ENCODE peak calls at places on chromosomes 4 and X, in four cellular contexts. One of them, this sample, is unnamed.

GRCh38 chr4:6425911-6426310 is 46.5 kb downstream of the PPP2R2C start:
- DNase-seq in K562: no peak
- DNase-seq in H1: no peak
- DNase-seq in SK-N-SH: no peak
- DNase-seq in this sample: no peak

GRCh38 chrX:153897899-153898298 is 6.6 kb upstream of the AVPR2 start:
- DNase-seq in H1: no peak
- DNase-seq in SK-N-SH: no peak
- DNase-seq in K562: peak; percentile 38
- DNase-seq in this sample: no peak

GRCh38 chrX:9356846-9357245 is 108.0 kb upstream of the TBL1X start:
- DNase-seq in H1: no peak
- DNase-seq in K562: no peak
- DNase-seq in SK-N-SH: no peak
- DNase-seq in this sample: no peak

GRCh38 chrX:13373807-13374187 is 53.9 kb upstream of the ATXN3L start:
- DNase-seq in SK-N-SH: no peak
- DNase-seq in K562: no peak
- DNase-seq in H1: no peak
- DNase-seq in this sample: no peak

GRCh38 chr4:88204882-88205281 is 46.4 kb upstream of the ABCG2 start:
- DNase-seq in H1: no peak
- DNase-seq in SK-N-SH: no peak
- DNase-seq in K562: no peak
- DNase-seq in this sample: no peak

GRCh38 chr4:187283306-187283705 is 559.6 kb upstream of the FAT1 start:
- DNase-seq in H1: no peak
- DNase-seq in K562: no peak
- DNase-seq in SK-N-SH: no peak
- DNase-seq in this sample: no peak

GRCh38 chrX:24498181-24498580 is 33.1 kb downstream of the PDK3 start:
- DNase-seq in K562: no peak
- DNase-seq in SK-N-SH: no peak
- DNase-seq in H1: no peak
- DNase-seq in this sample: no peak

GRCh38 chr4:140800686-140801085 is 44.5 kb upstream of the TBC1D9 start:
- DNase-seq in K562: no peak
- DNase-seq in H1: no peak
- DNase-seq in SK-N-SH: no peak
- DNase-seq in this sample: no peak

GRCh38 chr4:98546910-98547544 is 111.4 kb downstream of the TSPAN5 start:
- DNase-seq in H1: no peak
- DNase-seq in SK-N-SH: no peak
- DNase-seq in K562: no peak
- DNase-seq in this sample: peak; percentile 19

GRCh38 chr4:81395239-81395638 is 76.5 kb downstream of the RASGEF1B start:
- DNase-seq in H1: no peak
- DNase-seq in K562: no peak
- DNase-seq in SK-N-SH: no peak
- DNase-seq in this sample: no peak

GRCh38 chrX:152878976-152879755 is 18.7 kb upstream of the ZNF185 start:
- DNase-seq in K562: no peak
- DNase-seq in SK-N-SH: no peak
- DNase-seq in H1: no peak
- DNase-seq in this sample: no peak

GRCh38 chrX:53122013-53122412 is 28.1 kb downstream of the KANTR start:
- DNase-seq in H1: no peak
- DNase-seq in K562: no peak
- DNase-seq in SK-N-SH: no peak
- DNase-seq in this sample: no peak

GRCh38 chr4:8303485-8304281 is 34.1 kb downstream of the HTRA3 start:
- DNase-seq in SK-N-SH: no peak
- DNase-seq in H1: no peak
- DNase-seq in K562: peak; percentile 67
- DNase-seq in this sample: no peak

GRCh38 chr4:17347445-17347844 is 164.4 kb downstream of the QDPR start:
- DNase-seq in K562: peak; percentile 15
- DNase-seq in H1: no peak
- DNase-seq in SK-N-SH: peak; percentile 46
- DNase-seq in this sample: peak; percentile 57

GRCh38 chrX:147978931-147979330 is 2.2 kb upstream of the FMR1NB start:
- DNase-seq in SK-N-SH: no peak
- DNase-seq in H1: no peak
- DNase-seq in K562: no peak
- DNase-seq in this sample: no peak

GRCh38 chr4:17275836-17276235 is 236.1 kb downstream of the QDPR start:
- DNase-seq in H1: no peak
- DNase-seq in K562: no peak
- DNase-seq in SK-N-SH: no peak
- DNase-seq in this sample: no peak

GRCh38 chr4:119040711-119041185 is 94.9 kb upstream of the MYOZ2 start:
- DNase-seq in H1: no peak
- DNase-seq in K562: no peak
- DNase-seq in SK-N-SH: no peak
- DNase-seq in this sample: peak; percentile 32

GRCh38 chr4:23717528-23718248 is 172.2 kb downstream of the PPARGC1A start:
- DNase-seq in SK-N-SH: peak; percentile 65
- DNase-seq in H1: no peak
- DNase-seq in K562: peak; percentile 71
- DNase-seq in this sample: no peak

GRCh38 chrX:15882704-15883539 is 28.3 kb upstream of the AP1S2 start:
- DNase-seq in H1: no peak
- DNase-seq in K562: no peak
- DNase-seq in SK-N-SH: no peak
- DNase-seq in this sample: no peak

GRCh38 chrX:57134702-57135101 is 2.5 kb downstream of the SPIN2A start:
- DNase-seq in SK-N-SH: no peak
- DNase-seq in K562: no peak
- DNase-seq in H1: no peak
- DNase-seq in this sample: no peak

GRCh38 chrX:150984164-150984824 is 1.2 kb downstream of the HMGB3 start:
- DNase-seq in SK-N-SH: peak; percentile 71
- DNase-seq in H1: no peak
- DNase-seq in K562: peak; percentile 55
- DNase-seq in this sample: no peak

GRCh38 chr4:8103421-8103820 is 55.2 kb downstream of the ABLIM2 start:
- DNase-seq in SK-N-SH: no peak
- DNase-seq in K562: no peak
- DNase-seq in H1: no peak
- DNase-seq in this sample: no peak

GRCh38 chrX:97389761-97390192 is 506.1 kb downstream of the RPA4 start:
- DNase-seq in SK-N-SH: no peak
- DNase-seq in K562: no peak
- DNase-seq in H1: no peak
- DNase-seq in this sample: no peak

GRCh38 chr4:113145519-113146291 is 96.3 kb downstream of the ANK2 start:
- DNase-seq in K562: no peak
- DNase-seq in H1: peak; percentile 46
- DNase-seq in SK-N-SH: no peak
- DNase-seq in this sample: peak; percentile 58

GRCh38 chr4:29278580-29278979 is 1441.6 kb upstream of the PCDH7 start:
- DNase-seq in K562: no peak
- DNase-seq in SK-N-SH: no peak
- DNase-seq in H1: no peak
- DNase-seq in this sample: no peak

GRCh38 chrX:46262299-46262698 is 282.9 kb downstream of the ZNF674 start:
- DNase-seq in SK-N-SH: no peak
- DNase-seq in K562: no peak
- DNase-seq in H1: no peak
- DNase-seq in this sample: no peak

GRCh38 chr4:137819964-137820383 is 287.7 kb upstream of the PCDH18 start:
- DNase-seq in H1: peak; percentile 43
- DNase-seq in SK-N-SH: peak; percentile 9
- DNase-seq in K562: no peak
- DNase-seq in this sample: peak; percentile 20

GRCh38 chr4:108210989-108211725 is 42.4 kb upstream of the LEF1 start:
- DNase-seq in K562: no peak
- DNase-seq in SK-N-SH: no peak
- DNase-seq in H1: no peak
- DNase-seq in this sample: no peak

GRCh38 chr4:144294211-144294610 is 153.7 kb upstream of the GYPA start:
- DNase-seq in H1: no peak
- DNase-seq in SK-N-SH: no peak
- DNase-seq in K562: no peak
- DNase-seq in this sample: no peak

GRCh38 chrX:113929004-113929403 is 654.9 kb upstream of the HTR2C start:
- DNase-seq in K562: peak; percentile 7
- DNase-seq in SK-N-SH: peak; percentile 52
- DNase-seq in H1: peak; percentile 50
- DNase-seq in this sample: peak; percentile 51

GRCh38 chrX:35699642-35700041 is 98.5 kb upstream of the MAGEB16 start:
- DNase-seq in K562: no peak
- DNase-seq in SK-N-SH: no peak
- DNase-seq in H1: no peak
- DNase-seq in this sample: no peak

GRCh38 chrX:131316260-131316659 is 27.2 kb upstream of the IGSF1 start:
- DNase-seq in H1: no peak
- DNase-seq in SK-N-SH: no peak
- DNase-seq in K562: no peak
- DNase-seq in this sample: no peak

GRCh38 chrX:47242321-47242720 is 9.5 kb downstream of the USP11 start:
- DNase-seq in H1: no peak
- DNase-seq in K562: no peak
- DNase-seq in SK-N-SH: no peak
- DNase-seq in this sample: no peak

GRCh38 chr4:74121643-74122579 is 22.9 kb upstream of the CXCL2 start:
- DNase-seq in K562: no peak
- DNase-seq in SK-N-SH: no peak
- DNase-seq in H1: no peak
- DNase-seq in this sample: no peak

GRCh38 chr4:74125072-74125471 is 26.1 kb upstream of the CXCL2 start:
- DNase-seq in K562: no peak
- DNase-seq in SK-N-SH: no peak
- DNase-seq in H1: no peak
- DNase-seq in this sample: no peak

GRCh38 chr4:74118600-74119351 is 19.8 kb upstream of the CXCL2 start:
- DNase-seq in K562: no peak
- DNase-seq in SK-N-SH: no peak
- DNase-seq in H1: no peak
- DNase-seq in this sample: no peak

GRCh38 chr4:74120086-74120485 is 21.1 kb upstream of the CXCL2 start:
- DNase-seq in SK-N-SH: no peak
- DNase-seq in K562: no peak
- DNase-seq in H1: no peak
- DNase-seq in this sample: no peak

GRCh38 chr4:74123065-74123728 is 24.2 kb upstream of the CXCL2 start:
- DNase-seq in K562: no peak
- DNase-seq in SK-N-SH: no peak
- DNase-seq in H1: no peak
- DNase-seq in this sample: no peak
- TF ChIP-seq TEAD4 in K562: no peak
- TF ChIP-seq TEAD4 in SK-N-SH: no peak
- TF ChIP-seq TEAD4 in H1: no peak
- TF ChIP-seq TEAD4 in this sample: no peak

DNA sequence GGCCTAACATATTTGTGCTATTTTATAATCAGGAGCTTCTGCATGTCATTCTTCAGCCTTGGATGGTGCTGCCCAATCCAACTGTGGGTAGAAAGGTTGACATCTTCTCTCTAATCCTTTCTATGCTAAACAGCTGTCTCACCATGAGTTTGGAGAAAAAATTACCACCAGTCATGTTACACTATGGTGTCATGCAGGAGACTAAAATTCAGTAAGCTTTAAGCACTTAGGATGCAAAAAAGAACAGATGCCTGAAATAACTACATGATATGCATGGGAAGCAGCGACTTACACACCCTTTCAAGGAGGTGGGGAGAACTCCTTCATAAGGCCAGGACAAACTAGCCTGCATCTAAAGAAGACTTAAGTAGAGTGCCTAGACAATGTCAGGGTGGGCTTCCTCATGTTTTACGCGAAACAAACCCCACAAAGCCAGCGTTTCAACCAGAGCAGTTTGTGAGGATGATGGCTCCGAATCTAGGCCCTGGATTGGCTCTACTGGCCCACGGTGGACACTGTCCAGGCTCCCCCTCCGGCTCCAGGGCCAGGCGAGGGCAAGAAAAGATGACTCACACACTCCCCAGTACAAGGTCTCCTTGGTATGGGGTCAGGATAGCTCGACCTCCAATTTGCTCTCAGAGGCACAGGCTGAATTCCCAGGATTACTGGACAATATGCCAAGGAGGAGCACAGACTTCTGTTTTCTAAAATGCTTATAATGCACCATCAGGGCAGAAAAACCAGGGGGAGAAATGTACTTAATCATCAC is 45.1 kb downstream of the STX18 start:
- DNase-seq in K562: no peak
- DNase-seq in H1: no peak
- DNase-seq in SK-N-SH: no peak
- DNase-seq in this sample: no peak
- TF ChIP-seq MAX in K562: no peak
- TF ChIP-seq MAX in H1: no peak
- TF ChIP-seq MAX in SK-N-SH: no peak
- TF ChIP-seq MAX in this sample: no peak

GRCh38 chrX:107686792-107687191 is 58.5 kb downstream of the PRPS1 start:
- DNase-seq in K562: no peak
- DNase-seq in SK-N-SH: no peak
- DNase-seq in H1: no peak
- DNase-seq in this sample: no peak
- TF ChIP-seq TEAD4 in K562: no peak
- TF ChIP-seq TEAD4 in SK-N-SH: no peak
- TF ChIP-seq TEAD4 in H1: no peak
- TF ChIP-seq TEAD4 in this sample: no peak

GRCh38 chr4:2787230-2788100 is 5.4 kb upstream of the SH3BP2 start:
- DNase-seq in H1: no peak
- DNase-seq in SK-N-SH: peak; percentile 33
- DNase-seq in K562: no peak
- DNase-seq in this sample: peak; percentile 19

GRCh38 chr4:2789351-2789750 is 3.5 kb upstream of the SH3BP2 start:
- DNase-seq in H1: no peak
- DNase-seq in K562: no peak
- DNase-seq in SK-N-SH: no peak
- DNase-seq in this sample: no peak

GRCh38 chr4:2788101-2788500 is 4.8 kb upstream of the SH3BP2 start:
- DNase-seq in K562: no peak
- DNase-seq in SK-N-SH: no peak
- DNase-seq in H1: no peak
- DNase-seq in this sample: no peak

GRCh38 chr4:2789801-2790582 is 2.9 kb upstream of the SH3BP2 start:
- DNase-seq in K562: no peak
- DNase-seq in H1: no peak
- DNase-seq in SK-N-SH: peak; percentile 41
- DNase-seq in this sample: peak; percentile 19

DNA sequence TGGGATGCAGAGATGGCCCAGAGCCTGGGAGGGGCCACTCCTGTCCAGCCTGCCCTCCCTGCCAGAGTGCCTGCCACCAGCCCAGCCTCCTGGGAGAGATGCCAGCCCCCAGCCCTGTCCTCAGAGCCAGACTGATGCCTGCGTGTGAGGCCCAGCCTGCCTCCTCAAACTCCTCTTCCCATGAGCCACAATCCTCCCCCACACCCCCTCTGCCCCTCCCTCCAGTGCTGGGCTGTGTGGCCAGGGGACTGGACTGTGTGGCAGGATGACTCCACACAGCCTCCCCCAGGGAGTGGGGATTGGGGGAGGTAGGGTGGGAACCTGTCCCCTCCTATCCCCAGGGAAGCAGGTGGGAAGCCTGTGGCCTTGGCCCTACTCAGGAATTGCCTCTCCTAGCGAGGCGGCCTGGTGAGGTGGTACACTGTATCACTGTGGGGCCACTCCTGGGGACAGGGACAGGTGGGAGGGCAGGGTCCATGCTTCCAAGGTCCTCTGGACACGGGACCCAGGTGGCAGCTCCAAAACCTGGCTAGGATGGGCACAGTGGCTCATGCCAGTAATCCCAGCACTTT is 4.3 kb upstream of the SH3BP2 start:
- DNase-seq in SK-N-SH: peak; percentile 89
- DNase-seq in K562: peak; percentile 46
- DNase-seq in H1: no peak
- DNase-seq in this sample: no peak
- TF ChIP-seq MAX in SK-N-SH: no peak
- TF ChIP-seq MAX in K562: no peak
- TF ChIP-seq MAX in H1: no peak
- TF ChIP-seq MAX in this sample: no peak